ENCODE peak calls at places on chromosome 6, in ten cellular contexts. U is body of pancreas, K is right lobe of liver, Y is stomach, M is tibial nerve, E is Peyer's patch, S is transverse colon, J is testis, D is K562, T is ovary. Q is an unnamed sample.

GRCh38 chr6:47414517-47415167 is 62.9 kb upstream of the CD2AP start:
- DNase-seq in U (no peak), K (no peak), Y (no peak), M (no peak), E (no peak), S (no peak), J (no peak), D (no peak), T (no peak), Q (no peak)

GRCh38 chr6:29426654-29427053 is 11.9 kb downstream of the OR12D1 start:
- DNase-seq in U (no peak), K (no peak), Y (no peak), M (no peak), E (no peak), S (no peak), J (no peak), D (no peak), T (no peak), Q (no peak)

GRCh38 chr6:163338671-163339405 is 75.7 kb upstream of the QKI start:
- DNase-seq in U (no peak), K (no peak), Y (no peak), M (no peak), E (no peak), S (no peak), J (no peak), D (no peak), T (no peak), Q (no peak)

GRCh38 chr6:168515376-168515775 is 74.4 kb downstream of the SMOC2 start:
- DNase-seq in U (no peak), K (no peak), Y (no peak), M (no peak), E (no peak), S (no peak), J (no peak), D (no peak), T (no peak), Q (no peak)

GRCh38 chr6:13787146-13787545 is 27.2 kb downstream of the MCUR1 start:
- DNase-seq in U (no peak), K (no peak), Y (no peak), M (no peak), E (no peak), S (no peak), J (no peak), D (no peak), T (no peak), Q (no peak)

GRCh38 chr6:141561154-141561553 is 571.6 kb upstream of the GJE1 start:
- DNase-seq in U (no peak), K (no peak), Y (no peak), M (no peak), E (no peak), S (no peak), J (no peak), D (no peak), T (no peak), Q (no peak)

GRCh38 chr6:148926478-148926877 is 179.6 kb downstream of the UST start:
- DNase-seq in U (no peak), K (no peak), Y (no peak), M (no peak), E (no peak), S (no peak), J (no peak), D (no peak), T (no peak), Q (no peak)

GRCh38 chr6:103783344-103783743 is 1076.4 kb downstream of the HACE1 start:
- DNase-seq in U (peak), K (no peak), Y (peak), M (no peak), E (no peak), S (no peak), J (peak), D (no peak), T (peak), Q (no peak)

GRCh38 chr6:76578746-76579145 is 506.3 kb upstream of the IMPG1 start:
- DNase-seq in U (no peak), K (no peak), Y (no peak), M (no peak), E (no peak), S (no peak), J (no peak), D (no peak), T (no peak), Q (no peak)

DNA sequence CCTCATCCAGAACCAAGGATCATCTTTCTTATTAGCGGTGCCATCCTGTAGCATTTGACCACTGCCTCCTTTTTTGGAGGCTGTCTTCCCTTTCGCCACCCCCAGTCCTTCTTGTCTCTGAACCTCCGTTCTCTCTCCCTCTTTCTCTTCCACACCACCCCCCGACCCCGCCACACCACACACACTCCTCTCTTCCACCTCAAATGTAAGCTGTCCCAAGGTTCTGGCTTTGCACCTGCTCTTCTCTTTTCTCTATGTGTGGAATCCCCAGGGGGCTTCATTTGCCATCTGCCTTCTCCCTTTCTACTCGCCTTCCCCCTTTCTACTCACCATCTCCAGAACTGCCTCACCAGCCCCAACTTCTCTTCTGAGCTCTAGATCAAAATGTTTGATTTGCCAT is 111.3 kb upstream of the CDYL start:
- DNase-seq in U (no peak), K (no peak), Y (no peak), M (no peak), E (no peak), S (no peak), J (no peak), D (no peak), T (no peak), Q (no peak)
- H3K27ac ChIP-seq in U (no peak), K (no peak), Y (no peak), M (no peak), E (no peak), S (no peak), J (no peak), D (no peak), T (no peak), Q (no peak)

DNA sequence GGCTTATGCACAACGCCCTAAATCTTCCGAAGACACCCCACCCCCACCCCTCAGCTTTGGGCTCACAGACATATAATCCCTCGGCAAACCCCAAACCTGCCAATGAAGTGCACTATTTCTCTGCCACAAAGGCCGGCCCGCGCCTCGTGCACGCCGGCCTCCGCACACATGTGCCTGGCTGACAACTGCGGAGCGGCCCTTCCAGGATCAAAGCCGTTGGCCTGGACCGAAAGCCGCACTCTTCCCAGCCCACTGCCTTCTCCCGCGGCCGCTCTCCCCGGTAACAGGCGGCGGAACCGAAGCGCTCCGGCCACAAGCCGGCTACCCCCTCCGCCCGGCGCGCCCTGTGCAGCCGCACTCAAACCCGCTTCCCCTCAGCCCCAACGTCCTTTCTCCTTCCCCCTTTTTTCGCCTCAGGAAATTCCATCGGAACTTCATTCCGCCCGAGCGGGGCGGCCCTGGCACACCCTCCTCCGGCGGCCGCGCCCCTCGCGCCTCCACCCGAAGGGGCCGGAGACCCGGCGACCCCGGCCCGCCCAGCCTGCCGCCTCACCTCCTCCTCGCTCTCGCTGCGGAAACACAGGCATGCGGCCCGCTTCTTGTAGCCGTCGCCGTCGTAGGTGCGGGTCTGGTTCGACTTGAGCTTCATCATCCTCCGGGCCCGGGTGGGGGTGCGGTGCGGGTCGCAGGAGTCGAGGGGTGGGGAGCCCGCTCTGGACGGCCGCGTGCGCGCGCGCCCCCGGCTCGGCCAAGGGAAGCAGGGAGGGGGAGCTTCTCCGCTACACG is 565 bp downstream of the NUDT3 start:
- DNase-seq in U (peak), K (peak), Y (peak), M (no peak), E (peak), S (peak), J (peak), D (peak), T (peak), Q (peak)
- TF ChIP-seq POLR2A in U (peak), K (peak), Y (no peak), M (no peak), E (no peak), S (peak), J (no peak), D (peak), T (no peak), Q (no peak)

GRCh38 chr6:54801669-54802068 is 44.9 kb upstream of the FAM83B start:
- DNase-seq in U (no peak), K (no peak), Y (no peak), M (no peak), E (no peak), S (no peak), J (no peak), D (no peak), T (no peak), Q (no peak)
- H3K27ac ChIP-seq in U (no peak), K (no peak), Y (no peak), M (no peak), E (no peak), S (no peak), J (no peak), D (no peak), T (no peak), Q (no peak)

GRCh38 chr6:32171234-32171633 is 4.7 kb downstream of the AGPAT1 start:
- DNase-seq in U (no peak), K (no peak), Y (no peak), M (no peak), E (no peak), S (no peak), J (no peak), D (no peak), T (no peak), Q (no peak)
- TF ChIP-seq POLR2A in U (no peak), K (no peak), Y (no peak), M (no peak), E (no peak), S (no peak), J (no peak), D (no peak), T (no peak), Q (no peak)

GRCh38 chr6:34834789-34835518 is 43.1 kb downstream of the BLTP3A start:
- DNase-seq in U (no peak), K (no peak), Y (no peak), M (no peak), E (no peak), S (no peak), J (no peak), D (no peak), T (no peak), Q (no peak)

GRCh38 chr6:34829137-34829536 is 37.3 kb downstream of the BLTP3A start:
- DNase-seq in U (no peak), K (no peak), Y (no peak), M (no peak), E (no peak), S (no peak), J (no peak), D (no peak), T (no peak), Q (no peak)
- H3K27ac ChIP-seq in U (no peak), K (no peak), Y (no peak), M (no peak), E (no peak), S (no peak), J (no peak), D (no peak), T (no peak), Q (no peak)

GRCh38 chr6:111651185-111652034 is 45.7 kb upstream of the TRAF3IP2 start:
- DNase-seq in U (no peak), K (no peak), Y (no peak), M (no peak), E (no peak), S (no peak), J (no peak), D (no peak), T (no peak), Q (no peak)
- TF ChIP-seq POLR2A in U (no peak), K (no peak), Y (no peak), M (no peak), E (no peak), S (no peak), J (no peak), D (no peak), T (no peak), Q (no peak)

DNA sequence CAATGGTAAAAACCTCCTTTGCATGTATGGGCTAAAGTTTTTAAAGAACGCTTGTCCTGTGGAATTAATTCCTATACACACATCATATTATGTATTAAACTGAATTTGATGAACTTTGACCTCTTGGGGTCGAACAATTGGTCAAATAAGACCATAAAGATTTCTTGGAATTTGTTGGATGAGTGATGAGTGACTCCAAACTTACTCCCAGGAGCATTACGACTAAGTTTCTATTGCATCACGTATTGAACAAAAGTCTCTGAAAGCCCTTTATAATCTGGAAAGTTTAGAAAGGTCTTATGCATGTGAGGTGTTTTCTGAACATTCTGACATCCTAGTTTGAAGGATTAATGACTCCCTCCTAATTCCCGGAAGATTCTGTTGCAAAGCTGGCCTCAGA is 126.9 kb upstream of the BMP5 start:
- DNase-seq in U (no peak), K (no peak), Y (no peak), M (no peak), E (no peak), S (no peak), J (no peak), D (no peak), T (no peak), Q (no peak)
- H3K27ac ChIP-seq in U (no peak), K (no peak), Y (no peak), M (no peak), E (no peak), S (no peak), J (no peak), D (no peak), T (no peak), Q (no peak)